ENCODE peak calls at places on chromosomes 2 and 18, in four cellular contexts. J is GM23248, C is uterus, H is psoas muscle. F is an unnamed sample.

GRCh38 chr2:225494100-225494459 is 94.6 kb downstream of the NYAP2 start:
- DNase-seq in J (no peak), C (no peak), H (no peak), F (no peak)

GRCh38 chr2:169509230-169509917 is at the start of gene KLHL41:
- DNase-seq in J (peak; percentile 48), C (no peak), H (no peak), F (no peak)

GRCh38 chr2:8631465-8632005 is 50.3 kb upstream of the ID2 start:
- DNase-seq in J (no peak), C (no peak), H (no peak), F (no peak)

GRCh38 chr18:23207191-23207955 is 72.1 kb downstream of the CABLES1 start:
- DNase-seq in J (no peak), C (no peak), H (no peak), F (no peak)

GRCh38 chr2:232761301-232761907 is 15.0 kb downstream of the KCNJ13 start:
- DNase-seq in J (peak; percentile 50), C (no peak), H (no peak), F (no peak)

GRCh38 chr18:56139372-56139771 is 499.0 kb downstream of the TXNL1 start:
- DNase-seq in J (no peak), C (peak; percentile 34), H (peak; percentile 64), F (no peak)

GRCh38 chr2:82320296-82320695 is 2015.7 kb upstream of the LRRTM1 start:
- DNase-seq in J (no peak), C (no peak), H (no peak), F (no peak)

GRCh38 chr2:38315707-38316333 is 61.3 kb downstream of the ATL2 start:
- DNase-seq in J (peak; percentile 63), C (no peak), H (no peak), F (no peak)

GRCh38 chr18:3217930-3218647 is 1.7 kb downstream of the MYOM1 start:
- DNase-seq in J (peak; percentile 15), C (no peak), H (no peak), F (no peak)

GRCh38 chr2:200609027-200609614 is 23.3 kb downstream of the AOX1 start:
- DNase-seq in J (peak; percentile 95), C (no peak), H (peak; percentile 56), F (peak; percentile 53)

GRCh38 chr2:145845207-145845894 is 1325.4 kb upstream of the ZEB2 start:
- DNase-seq in J (peak; percentile 28), C (no peak), H (no peak), F (no peak)

GRCh38 chr2:131043199-131044077 is 49.8 kb downstream of the FAM168B start:
- DNase-seq in J (no peak), C (no peak), H (peak; percentile 62), F (no peak)

DNA sequence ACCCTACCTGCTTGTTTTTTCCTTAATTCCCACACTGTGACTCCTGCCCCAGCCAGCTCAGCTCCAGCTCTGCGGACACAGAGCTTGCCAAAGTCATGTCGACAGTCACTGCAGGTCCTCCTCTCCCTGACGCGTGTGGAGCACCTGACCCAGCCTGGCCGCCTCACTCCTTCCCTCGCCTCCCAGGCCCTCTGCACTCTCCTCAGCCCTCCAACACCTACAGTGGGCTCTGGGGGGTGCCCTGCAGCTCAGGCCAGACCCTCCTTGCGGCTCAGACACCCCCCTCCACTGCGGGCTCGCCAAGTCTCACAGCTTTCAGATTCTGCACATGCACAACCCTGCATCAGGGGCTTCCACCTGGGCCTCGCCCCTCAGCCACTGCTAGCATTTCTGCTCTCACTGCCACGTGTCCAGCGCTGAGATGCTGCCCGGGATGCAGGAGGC is 68.3 kb downstream of the NDUFA10 start:
- DNase-seq in J (no peak), C (no peak), H (peak; percentile 61), F (peak; percentile 41)
- H3K36me3 ChIP-seq in J (no peaks in the 10 kb centered on the region), C (no peaks in the 10 kb centered on the region), H (no peaks in the 10 kb centered on the region), F (no peaks in the 10 kb centered on the region)

GRCh38 chr2:215405722-215406581 is 29.9 kb downstream of the FN1 start:
- DNase-seq in J (no peak), C (no peak), H (no peak), F (no peak)

GRCh38 chr2:215403441-215404356 is 32.2 kb downstream of the FN1 start:
- DNase-seq in J (no peak), C (peak; percentile 17), H (no peak), F (no peak)

GRCh38 chr2:215407061-215407460 is 28.8 kb downstream of the FN1 start:
- DNase-seq in J (no peak), C (no peak), H (no peak), F (no peak)

GRCh38 chr2:215401896-215402379 is 33.9 kb downstream of the FN1 start:
- DNase-seq in J (peak; percentile 82), C (no peak), H (no peak), F (no peak)

GRCh38 chr2:215404357-215404719 is 31.5 kb downstream of the FN1 start:
- DNase-seq in J (no peak), C (no peak), H (no peak), F (no peak)
- H3K36me3 ChIP-seq in J (peaks cover 97% of the 10 kb centered on the region), C (no peaks in the 10 kb centered on the region), H (no peaks in the 10 kb centered on the region), F (peaks cover 18% of the 10 kb centered on the region)

DNA sequence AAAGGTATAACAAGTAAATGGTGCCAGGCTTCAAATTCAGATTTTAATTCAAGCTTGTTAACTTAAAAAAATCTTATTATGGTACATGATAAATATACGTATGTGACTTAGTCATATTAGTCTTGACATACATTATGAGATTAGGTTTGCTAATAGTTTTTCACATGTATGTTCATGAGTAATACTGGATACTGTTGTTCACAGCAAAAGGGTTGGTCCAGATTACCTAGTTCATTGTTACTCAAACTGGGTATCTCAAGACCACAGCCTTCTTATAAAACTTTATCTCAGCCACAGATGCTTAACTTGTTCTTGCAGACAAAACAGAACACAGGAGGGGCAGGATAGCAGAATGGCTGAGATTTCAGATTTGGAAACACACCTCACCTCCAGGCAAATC is 26.8 kb downstream of the VPS4B start:
- DNase-seq in J (no peak), C (no peak), H (no peak), F (no peak)
- H3K36me3 ChIP-seq in J (peaks cover 79% of the 10 kb centered on the region), C (no peaks in the 10 kb centered on the region), H (peaks cover 4% of the 10 kb centered on the region), F (peaks cover 6% of the 10 kb centered on the region)

DNA sequence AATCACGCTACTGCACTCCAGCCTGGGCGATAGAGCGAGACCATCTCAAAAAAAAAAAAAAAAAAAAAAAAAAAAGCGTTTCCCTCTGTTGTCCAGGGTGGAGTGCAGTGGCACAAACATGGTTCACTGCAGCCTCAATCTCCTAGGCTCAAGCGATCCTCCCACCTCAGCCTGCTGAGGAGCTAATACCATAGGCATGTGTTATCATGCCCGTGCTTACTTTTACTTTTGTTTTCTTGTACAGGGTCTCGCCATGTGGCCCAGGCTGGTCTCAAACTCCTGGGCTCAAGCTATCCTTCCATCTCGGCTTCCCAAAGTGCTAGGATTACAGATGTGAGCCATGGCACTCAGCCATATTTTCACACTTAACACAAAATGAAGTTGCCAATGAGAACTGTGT is 37.5 kb downstream of the PSME4 start:
- DNase-seq in J (no peak), C (no peak), H (no peak), F (no peak)
- H3K36me3 ChIP-seq in J (peaks cover 80% of the 10 kb centered on the region), C (no peaks in the 10 kb centered on the region), H (peaks cover 17% of the 10 kb centered on the region), F (peaks cover 6% of the 10 kb centered on the region)

GRCh38 chr2:203446071-203446481 is 89.0 kb downstream of the RAPH1 start:
- DNase-seq in J (peak; percentile 87), C (no peak), H (no peak), F (no peak)
- H3K36me3 ChIP-seq in J (peaks cover 89% of the 10 kb centered on the region), C (no peaks in the 10 kb centered on the region), H (peaks cover 4% of the 10 kb centered on the region), F (peaks cover 5% of the 10 kb centered on the region)

GRCh38 chr18:49275448-49275847 is 185.0 kb downstream of the DYM start:
- DNase-seq in J (no peak), C (no peak), H (no peak), F (no peak)
- H3K36me3 ChIP-seq in J (no peaks in the 10 kb centered on the region), C (no peaks in the 10 kb centered on the region), H (no peaks in the 10 kb centered on the region), F (no peaks in the 10 kb centered on the region)

GRCh38 chr2:128158171-128158570 is 67.2 kb downstream of the UGGT1 start:
- DNase-seq in J (no peak), C (no peak), H (no peak), F (no peak)
- H3K36me3 ChIP-seq in J (peaks cover 56% of the 10 kb centered on the region), C (no peaks in the 10 kb centered on the region), H (peaks cover 11% of the 10 kb centered on the region), F (peaks cover 4% of the 10 kb centered on the region)

DNA sequence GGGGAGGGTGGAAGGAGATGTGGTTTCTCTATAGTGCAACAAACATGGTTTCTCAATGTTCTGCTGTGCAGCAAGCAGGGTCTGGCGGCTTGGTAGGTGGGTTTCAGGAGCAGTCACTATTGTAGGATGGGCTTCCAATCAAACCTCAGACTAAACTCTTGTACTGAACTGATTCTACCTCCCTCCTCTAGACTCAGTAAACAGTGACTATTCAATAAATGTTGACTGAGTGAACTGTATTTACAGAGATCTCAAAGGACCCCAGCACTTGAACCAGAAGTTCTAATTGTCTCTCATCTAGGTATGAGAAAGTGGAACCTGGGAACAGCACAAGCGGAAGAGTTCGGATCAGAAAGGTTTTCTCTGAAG is 26.8 kb upstream of the CYP27A1 start:
- DNase-seq in J (no peak), C (no peak), H (no peak), F (no peak)
- H3K36me3 ChIP-seq in J (peaks cover 12% of the 10 kb centered on the region), C (no peaks in the 10 kb centered on the region), H (peaks cover 7% of the 10 kb centered on the region), F (peaks cover 2% of the 10 kb centered on the region)

F was measured in aorta.